ENCODE peak calls at places on chromosomes 1 and 21, in nine cellular contexts. B is cardiac muscle cell, N is esophagus muscularis mucosa, T is fibroblast of lung, O is OCI-LY7, U is GM23248, K is tibial artery, G is SJSA1, Y is right cardiac atrium. D is an unnamed sample.

GRCh38 chr1:41109316-41110263 is 88.1 kb upstream of the SLFNL1 start:
- DNase-seq in Y (peak; percentile 62), B (peak; percentile 98), T (peak; percentile 96), N (peak; percentile 93), G (peak; percentile 47), O (no peak), K (peak; percentile 77), U (peak; percentile 90), D (peak; percentile 64)

GRCh38 chr1:4630561-4630960 is 23.8 kb upstream of the AJAP1 start:
- DNase-seq in G (no peak), O (no peak), Y (no peak), B (no peak), T (no peak), K (no peak), N (no peak), U (no peak), D (no peak)

GRCh38 chr1:113849072-113849471 is 22.4 kb downstream of the PTPN22 start:
- DNase-seq in K (no peak), N (no peak), U (no peak), Y (no peak), O (no peak), B (peak; percentile 54), G (no peak), T (no peak), D (no peak)

GRCh38 chr1:209611771-209612570 is 28.5 kb downstream of the CAMK1G start:
- DNase-seq in G (no peak), K (no peak), B (no peak), T (no peak), Y (no peak), N (no peak), U (no peak), O (no peak), D (no peak)

GRCh38 chr1:209335090-209335692 is 248.3 kb upstream of the CAMK1G start:
- DNase-seq in Y (no peak), N (no peak), B (peak; percentile 23), K (no peak), O (peak; percentile 11), U (peak; percentile 62), G (no peak), T (peak; percentile 12), D (peak; percentile 32)

GRCh38 chr21:37855568-37856391 is 60.5 kb downstream of the KCNJ6 start:
- DNase-seq in B (peak; percentile 49), U (peak; percentile 87), G (peak; percentile 75), N (no peak), O (no peak), T (peak; percentile 90), K (no peak), Y (no peak), D (no peak)

GRCh38 chr1:1181938-1182410 is 8.3 kb downstream of the TTLL10 start:
- DNase-seq in B (no peak), N (no peak), Y (peak; percentile 40), G (no peak), U (no peak), T (no peak), K (no peak), O (no peak), D (no peak)

GRCh38 chr1:245143849-245144248 is 10.9 kb upstream of the KIF26B start:
- DNase-seq in B (no peak), U (no peak), G (no peak), O (no peak), N (no peak), Y (no peak), T (no peak), K (peak; percentile 21), D (no peak)

GRCh38 chr1:46117810-46118494 is 14.5 kb downstream of the PIK3R3 start:
- DNase-seq in N (no peak), G (no peak), K (no peak), U (no peak), O (no peak), T (no peak), Y (no peak), B (no peak), D (no peak)

GRCh38 chr1:198493324-198493723 is 47.2 kb downstream of the ATP6V1G3 start:
- DNase-seq in U (peak; percentile 27), G (no peak), T (peak; percentile 63), B (no peak), O (no peak), Y (no peak), K (no peak), N (no peak), D (no peak)

GRCh38 chr1:31915438-31915837 is 22.7 kb downstream of the PTP4A2 start:
- DNase-seq in U (no peak), N (no peak), K (no peak), G (no peak), B (no peak), Y (no peak), T (no peak), O (no peak), D (no peak)

GRCh38 chr1:31912839-31913239 is 25.3 kb downstream of the PTP4A2 start:
- DNase-seq in B (no peak), O (no peak), K (no peak), Y (no peak), T (no peak), N (no peak), G (no peak), U (no peak), D (no peak)

GRCh38 chr1:31910933-31911332 is 27.2 kb downstream of the PTP4A2 start:
- DNase-seq in U (peak; percentile 47), G (no peak), Y (no peak), K (no peak), T (no peak), O (no peak), N (no peak), B (no peak), D (no peak)

GRCh38 chr1:31913968-31914367 is 24.2 kb downstream of the PTP4A2 start:
- DNase-seq in O (no peak), T (no peak), U (no peak), Y (no peak), K (no peak), G (no peak), N (no peak), B (no peak), D (no peak)

DNA sequence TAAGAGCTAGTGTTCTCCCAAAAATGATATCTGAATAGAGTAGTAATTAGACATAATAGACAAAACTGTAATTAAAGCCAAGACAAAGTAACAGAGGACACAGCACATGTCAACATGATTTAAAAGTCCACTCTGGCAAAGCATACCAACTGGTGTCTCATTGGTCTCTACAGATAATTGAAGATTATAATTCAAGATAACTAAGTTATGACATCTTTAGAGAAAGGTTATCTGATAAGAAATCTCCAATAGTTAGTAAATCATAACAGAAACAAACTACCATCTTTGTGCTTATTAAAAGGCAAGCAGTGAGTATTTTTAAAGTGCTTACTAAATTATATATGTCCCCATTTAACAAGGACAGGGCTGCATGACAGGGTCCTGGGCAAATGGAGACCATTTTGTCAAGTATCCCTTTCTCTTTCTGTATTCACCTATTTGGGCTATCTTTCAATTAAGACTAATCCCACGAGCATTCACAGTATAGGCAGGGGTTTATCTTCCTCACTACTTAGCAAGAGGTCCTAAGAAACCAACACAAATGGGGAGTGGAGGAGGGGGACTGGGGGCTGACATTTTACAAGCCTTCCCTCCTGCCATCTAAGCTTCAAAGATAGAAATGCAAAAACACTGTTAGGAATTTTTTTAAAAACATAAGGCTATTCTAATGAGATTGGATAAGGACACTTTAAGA is 25.9 kb downstream of the PTP4A2 start:
- DNase-seq in O (no peak), U (no peak), Y (no peak), G (no peak), T (no peak), K (no peak), B (no peak), N (no peak), D (no peak)
- H3K4me1 ChIP-seq in O (peaks cover 23% of the 10 kb centered on the region), U (peaks cover 13% of the 10 kb centered on the region), Y (no peaks in the 10 kb centered on the region), G (no peaks in the 10 kb centered on the region), T (no peaks in the 10 kb centered on the region), K (no peaks in the 10 kb centered on the region), B (peaks cover 4% of the 10 kb centered on the region), N (peaks cover 12% of the 10 kb centered on the region), D (peaks cover 15% of the 10 kb centered on the region)

GRCh38 chr1:150257624-150258274 is at the start of gene CA14:
- DNase-seq in G (no peak), B (no peak), T (peak; percentile 33), U (no peak), Y (peak; percentile 64), N (no peak), K (no peak), O (no peak), D (peak; percentile 42)
- H3K4me3 ChIP-seq in G (no peak within 1 kb of the TSS), B (peak within 1 kb of the TSS; percentile 61), T (no peak within 1 kb of the TSS), U (peak within 1 kb of the TSS; percentile 63), Y (peak within 1 kb of the TSS; percentile 45), N (peak within 1 kb of the TSS; percentile 35), K (no peak within 1 kb of the TSS), O (no peak within 1 kb of the TSS), D (no peak within 1 kb of the TSS)

DNA sequence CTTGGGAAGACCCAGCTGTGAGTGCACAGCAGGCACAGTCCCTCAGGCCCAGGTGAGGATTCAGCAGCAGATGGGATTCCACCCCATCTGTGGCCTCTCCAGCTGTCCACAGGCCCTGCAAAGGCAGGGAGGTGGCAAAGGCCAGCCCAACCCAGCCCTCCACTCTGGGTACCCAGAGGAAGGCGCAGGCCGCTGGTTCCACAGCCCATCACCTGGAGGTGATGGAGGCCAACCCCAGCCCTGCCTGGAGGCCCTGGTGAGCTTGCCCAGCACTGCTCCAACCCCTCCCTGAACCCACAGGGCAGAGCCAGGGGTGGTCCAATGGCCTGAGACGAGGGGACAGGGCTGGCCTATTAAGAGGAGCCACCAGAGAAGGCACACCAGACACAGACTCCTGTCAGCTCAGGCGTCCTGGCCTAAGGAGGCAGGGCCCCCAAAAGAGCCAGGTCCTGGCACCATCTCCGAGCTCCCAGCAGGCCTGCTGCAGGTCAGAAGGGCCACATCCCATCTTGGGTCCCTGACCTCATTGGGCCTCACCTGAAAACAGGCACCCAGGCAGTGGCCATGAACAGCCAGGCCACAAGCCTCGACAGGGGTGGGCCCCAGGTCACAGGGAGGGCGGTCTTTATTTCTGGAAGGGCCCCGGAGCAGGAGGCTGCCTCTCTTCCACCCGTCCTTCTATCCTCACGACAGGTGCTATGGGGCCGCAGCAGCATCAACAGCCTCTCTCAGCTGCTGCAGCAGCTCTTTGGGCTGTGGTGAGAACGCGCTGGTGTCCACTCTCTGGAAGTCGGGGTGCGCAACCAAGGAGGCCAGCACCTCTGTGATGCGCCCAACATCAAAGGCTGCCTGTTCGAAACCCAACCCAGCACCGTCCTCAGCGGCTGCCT is 3.2 kb downstream of the JMJD4 start:
- DNase-seq in O (no peak), T (no peak), G (no peak), U (no peak), B (no peak), N (no peak), Y (no peak), K (no peak), D (no peak)
- H3K4me1 ChIP-seq in O (peaks cover 43% of the 10 kb centered on the region), T (peaks cover 4% of the 10 kb centered on the region), G (peaks cover 20% of the 10 kb centered on the region), U (peaks cover 7% of the 10 kb centered on the region), B (peaks cover 24% of the 10 kb centered on the region), N (peaks cover 49% of the 10 kb centered on the region), Y (peaks cover 10% of the 10 kb centered on the region), K (no peaks in the 10 kb centered on the region), D (peaks cover 34% of the 10 kb centered on the region)

GRCh38 chr1:230224101-230224927 is 157.3 kb downstream of the GALNT2 start:
- DNase-seq in G (no peak), B (no peak), T (no peak), K (no peak), Y (no peak), O (no peak), N (no peak), U (no peak), D (peak; percentile 11)
- H3K4me3 ChIP-seq in G (no peak overlapping the region), B (no peak overlapping the region), T (no peak overlapping the region), K (peak overlapping the region; percentile 22), Y (no peak overlapping the region), O (no peak overlapping the region), N (no peak overlapping the region), U (no peak overlapping the region), D (no peak overlapping the region)

DNA sequence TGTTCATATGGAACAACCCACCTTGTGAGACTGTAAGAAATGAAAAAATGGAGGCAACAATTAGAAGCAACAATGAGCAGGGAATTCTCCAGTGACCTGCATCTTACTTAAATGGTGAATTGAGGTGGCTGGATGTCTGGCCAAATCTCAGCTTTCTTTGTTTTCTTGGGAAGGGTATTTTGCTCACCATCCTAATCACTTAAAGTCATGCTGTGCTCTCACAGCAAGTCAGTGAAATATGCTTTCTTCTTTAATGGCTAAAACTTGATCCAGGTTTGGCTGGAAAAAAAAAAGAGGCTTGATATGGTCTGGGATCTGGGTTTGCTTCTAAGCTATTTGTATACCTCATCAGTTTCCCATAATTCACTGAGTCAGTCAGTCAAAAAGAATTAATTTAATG is 124.8 kb downstream of the ESRRG start:
- DNase-seq in N (no peak), G (no peak), K (no peak), T (no peak), O (no peak), Y (no peak), B (no peak), U (no peak), D (no peak)
- H3K4me1 ChIP-seq in N (peaks cover 11% of the 10 kb centered on the region), G (peaks cover 4% of the 10 kb centered on the region), K (no peaks in the 10 kb centered on the region), T (no peaks in the 10 kb centered on the region), O (no peaks in the 10 kb centered on the region), Y (no peaks in the 10 kb centered on the region), B (peaks cover 32% of the 10 kb centered on the region), U (no peaks in the 10 kb centered on the region), D (no peaks in the 10 kb centered on the region)

D was measured in testis.